ENCODE peak calls at places on chromosomes 1 and 21, in six cellular contexts. P is nucleus accumbens; S is stimulated activated CD4-positive, alpha-beta T cell treated with anti-CD3 and anti-CD28 coated beads, Interleukin-15, amount 100 ng/mL, for 24 hours; X is ELF-1; I is astrocyte; V is activated naive CD4-positive, alpha-beta T cell treated with anti-CD3 and anti-CD28 coated beads, Interleukin-2, amount 10 ng/mL, durations not matched to agents 7 days and 5 days. Z is an unnamed sample.

GRCh38 chr1:227808566-227808965 is 6.9 kb upstream of the PRSS38 start:
- DNase-seq in P (no peak), S (no peak), X (no peak), I (no peak), V (no peak), Z (no peak)

GRCh38 chr1:235996048-235996785 is 68.7 kb downstream of the NID1 start:
- DNase-seq in P (no peak), S (no peak), X (no peak), I (no peak), V (no peak), Z (no peak)

GRCh38 chr21:33402011-33402979 is 918 bp upstream of the IFNGR2 start:
- DNase-seq in P (peak; percentile 41), S (no peak), X (peak; percentile 57), I (peak; percentile 35), V (peak; percentile 35), Z (peak; percentile 51)

GRCh38 chr1:32769524-32770220 is 47.5 kb downstream of the YARS1 start:
- DNase-seq in P (no peak), S (no peak), X (peak; percentile 78), I (peak; percentile 37), V (peak; percentile 16), Z (no peak)

GRCh38 chr1:51188230-51188629 is 47.8 kb upstream of the RNF11 start:
- DNase-seq in P (no peak), S (no peak), X (no peak), I (no peak), V (no peak), Z (no peak)

GRCh38 chr1:27994060-27994459 is 34.3 kb downstream of the XKR8 start:
- DNase-seq in P (no peak), S (no peak), X (no peak), I (no peak), V (no peak), Z (no peak)

GRCh38 chr1:204451352-204452124 is 39.9 kb upstream of the PPP1R15B start:
- DNase-seq in P (no peak), S (no peak), X (no peak), I (no peak), V (no peak), Z (no peak)

GRCh38 chr1:193060938-193061337 is 1.5 kb downstream of the RO60 start:
- DNase-seq in P (no peak), S (peak; percentile 6), X (no peak), I (no peak), V (no peak), Z (no peak)

GRCh38 chr1:207336559-207337467 is 15.3 kb downstream of the CD55 start:
- DNase-seq in P (no peak), S (peak; percentile 62), X (no peak), I (peak; percentile 21), V (peak; percentile 67), Z (no peak)

GRCh38 chr1:13956386-13956785 is 256.4 kb downstream of the PRDM2 start:
- DNase-seq in P (no peak), S (no peak), X (no peak), I (no peak), V (no peak), Z (no peak)

GRCh38 chr1:185444651-185445050 is 127.6 kb upstream of the IVNS1ABP start:
- DNase-seq in P (no peak), S (no peak), X (no peak), I (no peak), V (no peak), Z (no peak)

GRCh38 chr1:239786464-239786863 is 305.2 kb upstream of the FMN2 start:
- DNase-seq in P (no peak), S (no peak), X (peak; percentile 68), I (no peak), V (no peak), Z (no peak)

GRCh38 chr1:111062081-111062480 is 77.8 kb downstream of the DRAM2 start:
- DNase-seq in P (no peak), S (no peak), X (no peak), I (no peak), V (no peak), Z (no peak)

GRCh38 chr1:203627819-203628184 is 1.2 kb downstream of the ATP2B4 start:
- DNase-seq in P (no peak), S (peak; percentile 51), X (no peak), I (no peak), V (peak; percentile 46), Z (peak; percentile 25)

GRCh38 chr1:151822404-151822803 is 9.2 kb downstream of the RORC start:
- DNase-seq in P (no peak), S (peak; percentile 73), X (no peak), I (no peak), V (no peak), Z (no peak)

GRCh38 chr1:161119379-161120061 is 1.6 kb downstream of the NIT1 start:
- DNase-seq in P (no peak), S (peak; percentile 80), X (peak; percentile 72), I (peak; percentile 71), V (peak; percentile 73), Z (no peak)

GRCh38 chr1:33354707-33355276 is 33.9 kb upstream of the A3GALT2 start:
- DNase-seq in P (no peak), S (no peak), X (no peak), I (no peak), V (no peak), Z (no peak)

GRCh38 chr1:177488722-177489121 is 318.0 kb downstream of the BRINP2 start:
- DNase-seq in P (no peak), S (no peak), X (no peak), I (no peak), V (no peak), Z (no peak)

GRCh38 chr1:119816407-119816806 is 5.1 kb upstream of the REG4 start:
- DNase-seq in P (no peak), S (no peak), X (no peak), I (peak; percentile 33), V (no peak), Z (no peak)

GRCh38 chr1:220391426-220391825 is 119.2 kb upstream of the RAB3GAP2 start:
- DNase-seq in P (no peak), S (no peak), X (no peak), I (no peak), V (no peak), Z (no peak)

GRCh38 chr21:41526478-41527087 is 18.6 kb upstream of the TMPRSS2 start:
- DNase-seq in P (no peak), S (no peak), X (no peak), I (no peak), V (no peak), Z (no peak)

GRCh38 chr1:156148236-156148635 is 5.1 kb upstream of the SEMA4A start:
- DNase-seq in P (no peak), S (no peak), X (no peak), I (no peak), V (no peak), Z (no peak)

GRCh38 chr1:52651904-52652303 is 18.9 kb downstream of the SHISAL2A start:
- DNase-seq in P (no peak), S (no peak), X (no peak), I (no peak), V (no peak), Z (no peak)

GRCh38 chr1:245298781-245299180 is 144.0 kb downstream of the KIF26B start:
- DNase-seq in P (no peak), S (no peak), X (no peak), I (peak; percentile 80), V (no peak), Z (peak; percentile 22)

GRCh38 chr1:212791676-212792395 is at the start of the genes NSL1 and TATDN3:
- DNase-seq in P (peak; percentile 88), S (peak; percentile 93), X (peak; percentile 96), I (peak; percentile 87), V (peak; percentile 93), Z (peak; percentile 88)

GRCh38 chr1:192869308-192869940 is 60.6 kb downstream of the RGS2 start:
- DNase-seq in P (no peak), S (no peak), X (no peak), I (no peak), V (no peak), Z (no peak)

Z was measured in globus pallidus.